ENCODE peak calls at places on chromosome 20, in nine cellular contexts. H is foreskin fibroblast; P is naive thymus-derived CD4-positive, alpha-beta T cell; Z is stimulated activated CD8-positive, alpha-beta memory T cell treated with anti-CD3 and anti-CD28 coated beads, Interleukin-2, amount 100 ng/mL, for 1 hour; T is stimulated activated CD4-positive, alpha-beta T cell treated with anti-CD3 and anti-CD28 coated beads, Interleukin-12 subunit alpha, Interleukin-12 subunit beta, amount 100 ng/mL, for 48 hours; B is mammary epithelial cell; E is lower leg skin; Y is activated naive CD4-positive, alpha-beta T cell; F is cortex of kidney. Q is an unnamed sample.

GRCh38 chr20:58408603-58409246 is 19.7 kb downstream of the VAPB start:
- DNase-seq in T (no peak), H (peak), B (no peak), Z (no peak), Y (no peak), P (peak), F (no peak), E (no peak), Q (no peak)

GRCh38 chr20:32762754-32763201 is 593 bp downstream of the DNMT3B start:
- DNase-seq in Z (no peak), H (peak), E (no peak), T (no peak), B (no peak), P (peak), F (no peak), Y (no peak), Q (no peak)

GRCh38 chr20:37944456-37944981 is 41.6 kb downstream of the VSTM2L start:
- DNase-seq in P (no peak), Y (no peak), B (no peak), F (no peak), T (no peak), Z (no peak), E (peak), H (no peak), Q (no peak)

GRCh38 chr20:57384953-57385761 is 6.0 kb upstream of the RBM38 start:
- DNase-seq in F (no peak), P (no peak), H (no peak), B (no peak), T (no peak), Y (no peak), E (peak), Z (no peak), Q (no peak)

GRCh38 chr20:63625771-63626423 is 1.0 kb downstream of the GMEB2 start:
- DNase-seq in B (no peak), Z (no peak), Y (no peak), T (no peak), F (no peak), P (no peak), E (no peak), H (peak), Q (no peak)

GRCh38 chr20:5171074-5171789 is 44.4 kb downstream of the CDS2 start:
- DNase-seq in F (no peak), Y (no peak), P (no peak), B (no peak), Z (no peak), H (no peak), E (no peak), T (no peak), Q (peak)

GRCh38 chr20:24745206-24745605 is 203.9 kb upstream of the CST7 start:
- DNase-seq in H (no peak), T (no peak), E (no peak), Y (no peak), Z (no peak), P (no peak), F (no peak), B (no peak), Q (no peak)

GRCh38 chr20:58718121-58718563 is 25.5 kb downstream of the NPEPL1 start:
- DNase-seq in H (no peak), E (peak), T (no peak), B (no peak), Y (no peak), Z (no peak), P (no peak), F (no peak), Q (no peak)

GRCh38 chr20:11331096-11331495 is 586.6 kb upstream of the BTBD3 start:
- DNase-seq in H (peak), Y (no peak), T (no peak), E (no peak), Z (no peak), P (no peak), B (peak), F (no peak), Q (no peak)

GRCh38 chr20:431012-431904 is 23.2 kb downstream of the RBCK1 start:
- DNase-seq in Z (no peak), B (peak), P (peak), T (no peak), E (peak), F (no peak), Y (no peak), H (peak), Q (no peak)

GRCh38 chr20:61378694-61379093 is 126.6 kb downstream of the CDH4 start:
- DNase-seq in T (no peak), Y (no peak), Z (no peak), E (no peak), F (no peak), P (no peak), H (no peak), B (no peak), Q (no peak)

GRCh38 chr20:19515074-19515473 is 243.0 kb upstream of the RIN2 start:
- DNase-seq in H (no peak), Y (no peak), P (no peak), E (peak), Z (no peak), T (no peak), F (no peak), B (no peak), Q (no peak)

Q was measured in cerebellar nuclear complex.